ENCODE peak calls at places on chromosomes 16 and 17, in six cellular contexts. M is T-helper 17 cell; A is stimulated activated CD4-positive, alpha-beta T cell treated with anti-CD3 and anti-CD28 coated beads, Interleukin-15, amount 100 ng/mL, for 1 hour; J is GM12891; C is activated gamma-delta T cell treated with Interleukin-2 at 50 U/mL for 16 hours; I is cardiac muscle cell. V is an unnamed sample.

GRCh38 chr17:53924530-53925455 is 102.1 kb downstream of the KIF2B start:
- DNase-seq in A (no peak), J (no peak), M (no peak), C (no peak), I (no peak), V (no peak)

GRCh38 chr17:57455063-57455914 is 199.0 kb downstream of the MSI2 start:
- DNase-seq in A (no peak), J (peak), I (peak), M (no peak), C (peak), V (no peak)

GRCh38 chr17:59435238-59435637 is 103.8 kb downstream of the YPEL2 start:
- DNase-seq in I (peak), M (no peak), J (no peak), C (no peak), A (no peak), V (peak)

GRCh38 chr16:13517856-13518255 is 402.1 kb upstream of the ERCC4 start:
- DNase-seq in C (no peak), M (no peak), J (no peak), A (no peak), I (no peak), V (no peak)

GRCh38 chr16:89410794-89411309 is 79.5 kb downstream of the ANKRD11 start:
- DNase-seq in I (peak), A (no peak), C (peak), M (no peak), J (no peak), V (no peak)

GRCh38 chr16:16867994-16868393 is 489.1 kb downstream of the NPIPA7 start:
- DNase-seq in M (no peak), J (no peak), I (no peak), C (no peak), A (no peak), V (no peak)

GRCh38 chr16:28492511-28492910 is 637 bp upstream of the CLN3 start:
- DNase-seq in J (no peak), M (no peak), C (no peak), A (no peak), I (no peak), V (no peak)

GRCh38 chr17:320139-320538 is 32.5 kb downstream of the RPH3AL start:
- DNase-seq in I (peak), J (no peak), C (no peak), A (no peak), M (no peak), V (no peak)

GRCh38 chr17:80664217-80664780 is 119.7 kb downstream of the RPTOR start:
- DNase-seq in M (no peak), J (no peak), I (no peak), A (no peak), C (no peak), V (no peak)

GRCh38 chr17:80899402-80900268 is 92.0 kb upstream of the CHMP6 start:
- DNase-seq in C (peak), A (peak), I (peak), J (peak), M (peak), V (peak)

GRCh38 chr16:80103463-80103862 is 437.3 kb upstream of the DYNLRB2 start:
- DNase-seq in C (no peak), J (no peak), M (no peak), I (no peak), A (no peak), V (no peak)

GRCh38 chr16:69741951-69742904 is 12.5 kb downstream of the NOB1 start:
- DNase-seq in I (peak), M (no peak), A (no peak), C (no peak), J (no peak), V (peak)

GRCh38 chr16:56667581-56668571 is at the start of gene MT1G:
- DNase-seq in I (peak), J (no peak), A (no peak), C (no peak), M (no peak), V (no peak)

GRCh38 chr16:1430759-1431496 is at the start of gene PERCC1:
- DNase-seq in I (no peak), C (no peak), M (no peak), A (no peak), J (no peak), V (no peak)

GRCh38 chr17:38556234-38556633 is 49.5 kb downstream of the SRCIN1 start:
- DNase-seq in I (no peak), C (no peak), A (no peak), M (no peak), J (no peak), V (no peak)

V was measured in ACHN.